ENCODE peak calls at places on chromosomes 3 and 15, in six cellular contexts. One of them, this sample, is unnamed.

GRCh38 chr15:70781236-70781635 is 17.9 kb upstream of the UACA start:
- DNase-seq in foreskin fibroblast: no peak
- DNase-seq in endodermal cell: peak; percentile 55
- DNase-seq in fibroblast of lung: no peak
- DNase-seq in transverse colon: no peak
- DNase-seq in fibroblast of the aortic adventitia: no peak
- DNase-seq in this sample: no peak

GRCh38 chr15:73633991-73634495 is 854 bp upstream of the NPTN start:
- DNase-seq in foreskin fibroblast: peak; percentile 89
- DNase-seq in endodermal cell: no peak
- DNase-seq in fibroblast of lung: peak; percentile 93
- DNase-seq in transverse colon: no peak
- DNase-seq in fibroblast of the aortic adventitia: peak; percentile 92
- DNase-seq in this sample: peak; percentile 93

GRCh38 chr3:179108091-179108490 is 36.5 kb upstream of the ZMAT3 start:
- DNase-seq in foreskin fibroblast: peak; percentile 62
- DNase-seq in endodermal cell: no peak
- DNase-seq in fibroblast of lung: peak; percentile 18
- DNase-seq in transverse colon: no peak
- DNase-seq in fibroblast of the aortic adventitia: peak; percentile 85
- DNase-seq in this sample: peak; percentile 80

GRCh38 chr3:99551520-99551919 is 86.9 kb upstream of the COL8A1 start:
- DNase-seq in foreskin fibroblast: no peak
- DNase-seq in endodermal cell: no peak
- DNase-seq in fibroblast of lung: no peak
- DNase-seq in transverse colon: no peak
- DNase-seq in fibroblast of the aortic adventitia: no peak
- DNase-seq in this sample: no peak

GRCh38 chr15:50873935-50874353 is 34.5 kb upstream of the AP4E1 start:
- DNase-seq in foreskin fibroblast: no peak
- DNase-seq in endodermal cell: no peak
- DNase-seq in fibroblast of lung: peak; percentile 10
- DNase-seq in transverse colon: no peak
- DNase-seq in fibroblast of the aortic adventitia: no peak
- DNase-seq in this sample: no peak

GRCh38 chr3:47629770-47630169 is 51.1 kb upstream of the CSPG5 start:
- DNase-seq in foreskin fibroblast: no peak
- DNase-seq in endodermal cell: no peak
- DNase-seq in fibroblast of lung: no peak
- DNase-seq in transverse colon: no peak
- DNase-seq in fibroblast of the aortic adventitia: no peak
- DNase-seq in this sample: no peak

GRCh38 chr3:43855674-43856299 is 165.0 kb downstream of the ABHD5 start:
- DNase-seq in foreskin fibroblast: peak; percentile 59
- DNase-seq in endodermal cell: peak; percentile 94
- DNase-seq in fibroblast of lung: peak; percentile 69
- DNase-seq in transverse colon: peak; percentile 70
- DNase-seq in fibroblast of the aortic adventitia: peak; percentile 52
- DNase-seq in this sample: peak; percentile 53

GRCh38 chr3:139202226-139202958 is 141.4 kb upstream of the MRPS22 start:
- DNase-seq in foreskin fibroblast: no peak
- DNase-seq in endodermal cell: peak; percentile 93
- DNase-seq in fibroblast of lung: no peak
- DNase-seq in transverse colon: peak; percentile 75
- DNase-seq in fibroblast of the aortic adventitia: no peak
- DNase-seq in this sample: no peak

GRCh38 chr3:148173836-148174235 is 523.9 kb upstream of the AGTR1 start:
- DNase-seq in foreskin fibroblast: peak; percentile 10
- DNase-seq in endodermal cell: no peak
- DNase-seq in fibroblast of lung: peak; percentile 41
- DNase-seq in transverse colon: no peak
- DNase-seq in fibroblast of the aortic adventitia: no peak
- DNase-seq in this sample: no peak

GRCh38 chr3:129078510-129078909 is 17.9 kb downstream of the GP9 start:
- DNase-seq in foreskin fibroblast: no peak
- DNase-seq in endodermal cell: no peak
- DNase-seq in fibroblast of lung: no peak
- DNase-seq in transverse colon: no peak
- DNase-seq in fibroblast of the aortic adventitia: no peak
- DNase-seq in this sample: no peak

GRCh38 chr15:77533530-77533929 is 99.2 kb downstream of the LINGO1 start:
- DNase-seq in foreskin fibroblast: no peak
- DNase-seq in endodermal cell: peak; percentile 70
- DNase-seq in fibroblast of lung: no peak
- DNase-seq in transverse colon: no peak
- DNase-seq in fibroblast of the aortic adventitia: no peak
- DNase-seq in this sample: no peak

GRCh38 chr15:71112429-71112828 is 2.8 kb upstream of the THSD4 start:
- DNase-seq in foreskin fibroblast: no peak
- DNase-seq in endodermal cell: no peak
- DNase-seq in fibroblast of lung: no peak
- DNase-seq in transverse colon: no peak
- DNase-seq in fibroblast of the aortic adventitia: no peak
- DNase-seq in this sample: no peak

GRCh38 chr15:44368367-44368766 is 59.1 kb upstream of the CTDSPL2 start:
- DNase-seq in foreskin fibroblast: no peak
- DNase-seq in endodermal cell: no peak
- DNase-seq in fibroblast of lung: no peak
- DNase-seq in transverse colon: no peak
- DNase-seq in fibroblast of the aortic adventitia: no peak
- DNase-seq in this sample: no peak

GRCh38 chr3:131036200-131036816 is 9.6 kb downstream of the NEK11 start:
- DNase-seq in foreskin fibroblast: peak; percentile 57
- DNase-seq in endodermal cell: no peak
- DNase-seq in fibroblast of lung: peak; percentile 70
- DNase-seq in transverse colon: no peak
- DNase-seq in fibroblast of the aortic adventitia: peak; percentile 94
- DNase-seq in this sample: peak; percentile 81

GRCh38 chr15:73583568-73583967 is 49.6 kb downstream of the NPTN start:
- DNase-seq in foreskin fibroblast: no peak
- DNase-seq in endodermal cell: no peak
- DNase-seq in fibroblast of lung: no peak
- DNase-seq in transverse colon: no peak
- DNase-seq in fibroblast of the aortic adventitia: no peak
- DNase-seq in this sample: no peak

GRCh38 chr15:55221090-55222011 is 24.6 kb upstream of the RSL24D1 start:
- DNase-seq in foreskin fibroblast: peak; percentile 82
- DNase-seq in endodermal cell: no peak
- DNase-seq in fibroblast of lung: peak; percentile 97
- DNase-seq in transverse colon: no peak
- DNase-seq in fibroblast of the aortic adventitia: peak; percentile 95
- DNase-seq in this sample: peak; percentile 96

GRCh38 chr15:40334941-40335795 is 5.6 kb downstream of the CCDC9B start:
- DNase-seq in foreskin fibroblast: no peak
- DNase-seq in endodermal cell: no peak
- DNase-seq in fibroblast of lung: no peak
- DNase-seq in transverse colon: peak; percentile 23
- DNase-seq in fibroblast of the aortic adventitia: no peak
- DNase-seq in this sample: no peak

GRCh38 chr3:170493712-170494182 is 75.1 kb downstream of the CLDN11 start:
- DNase-seq in foreskin fibroblast: peak; percentile 81
- DNase-seq in endodermal cell: no peak
- DNase-seq in fibroblast of lung: peak; percentile 65
- DNase-seq in transverse colon: no peak
- DNase-seq in fibroblast of the aortic adventitia: peak; percentile 75
- DNase-seq in this sample: peak; percentile 88

GRCh38 chr3:126934149-126934548 is 48.8 kb upstream of the PLXNA1 start:
- DNase-seq in foreskin fibroblast: peak; percentile 25
- DNase-seq in endodermal cell: peak; percentile 81
- DNase-seq in fibroblast of lung: no peak
- DNase-seq in transverse colon: no peak
- DNase-seq in fibroblast of the aortic adventitia: peak; percentile 51
- DNase-seq in this sample: no peak

GRCh38 chr3:139970526-139970925 is 35.5 kb downstream of the CLSTN2 start:
- DNase-seq in foreskin fibroblast: no peak
- DNase-seq in endodermal cell: peak; percentile 64
- DNase-seq in fibroblast of lung: no peak
- DNase-seq in transverse colon: no peak
- DNase-seq in fibroblast of the aortic adventitia: no peak
- DNase-seq in this sample: no peak

GRCh38 chr3:47645551-47645950 is 66.9 kb upstream of the CSPG5 start:
- DNase-seq in foreskin fibroblast: no peak
- DNase-seq in endodermal cell: no peak
- DNase-seq in fibroblast of lung: no peak
- DNase-seq in transverse colon: no peak
- DNase-seq in fibroblast of the aortic adventitia: no peak
- DNase-seq in this sample: peak; percentile 18

GRCh38 chr3:72196377-72196929 is 411.5 kb upstream of the PROK2 start:
- DNase-seq in foreskin fibroblast: no peak
- DNase-seq in endodermal cell: peak; percentile 66
- DNase-seq in fibroblast of lung: no peak
- DNase-seq in transverse colon: no peak
- DNase-seq in fibroblast of the aortic adventitia: no peak
- DNase-seq in this sample: no peak

DNA sequence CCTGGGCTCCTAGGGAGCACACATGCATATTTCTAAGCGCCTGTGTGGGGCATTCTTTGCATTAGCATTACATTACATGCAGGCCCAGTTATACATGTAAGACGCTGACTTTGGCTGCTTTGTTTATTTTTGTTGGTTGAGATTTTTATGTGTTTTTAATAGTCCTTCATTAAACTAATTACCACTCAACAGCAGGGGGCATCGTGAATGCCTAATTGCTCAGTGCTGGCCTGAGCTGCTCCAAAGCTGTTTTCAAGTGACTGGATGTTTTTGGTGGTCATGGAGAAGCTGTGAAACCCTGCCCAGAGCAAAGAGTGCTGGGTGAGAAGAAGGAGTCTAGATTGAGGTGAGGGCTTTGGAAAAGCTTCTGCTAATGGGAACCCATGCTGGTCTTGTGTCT is 41.5 kb downstream of the GPD1L start:
- DNase-seq in foreskin fibroblast: no peak
- DNase-seq in endodermal cell: peak; percentile 51
- DNase-seq in fibroblast of lung: peak; percentile 38
- DNase-seq in transverse colon: no peak
- DNase-seq in fibroblast of the aortic adventitia: no peak
- DNase-seq in this sample: no peak
- TF ChIP-seq CTCF in foreskin fibroblast: no peak
- TF ChIP-seq CTCF in endodermal cell: no peak
- TF ChIP-seq CTCF in fibroblast of lung: peak; percentile 28
- TF ChIP-seq CTCF in transverse colon: no peak
- TF ChIP-seq CTCF in fibroblast of the aortic adventitia: no peak
- TF ChIP-seq CTCF in this sample: no peak

GRCh38 chr3:71092665-71093064 is 490.9 kb downstream of the FOXP1 start:
- DNase-seq in foreskin fibroblast: no peak
- DNase-seq in endodermal cell: no peak
- DNase-seq in fibroblast of lung: no peak
- DNase-seq in transverse colon: no peak
- DNase-seq in fibroblast of the aortic adventitia: no peak
- DNase-seq in this sample: no peak
- H3K4me3 ChIP-seq in foreskin fibroblast: no peak overlapping the region
- H3K4me3 ChIP-seq in endodermal cell: no peak overlapping the region
- H3K4me3 ChIP-seq in fibroblast of lung: no peak overlapping the region
- H3K4me3 ChIP-seq in transverse colon: no peak overlapping the region
- H3K4me3 ChIP-seq in fibroblast of the aortic adventitia: no peak overlapping the region
- H3K4me3 ChIP-seq in this sample: no peak overlapping the region

GRCh38 chr3:32177702-32178198 is 60.7 kb upstream of the CMTM8 start:
- DNase-seq in foreskin fibroblast: peak; percentile 80
- DNase-seq in endodermal cell: peak; percentile 94
- DNase-seq in fibroblast of lung: peak; percentile 86
- DNase-seq in transverse colon: peak; percentile 67
- DNase-seq in fibroblast of the aortic adventitia: peak; percentile 78
- DNase-seq in this sample: peak; percentile 40
- TF ChIP-seq CTCF in foreskin fibroblast: peak; percentile 80
- TF ChIP-seq CTCF in endodermal cell: peak; percentile 88
- TF ChIP-seq CTCF in fibroblast of lung: peak; percentile 98
- TF ChIP-seq CTCF in transverse colon: peak; percentile 51
- TF ChIP-seq CTCF in fibroblast of the aortic adventitia: peak; percentile 88
- TF ChIP-seq CTCF in this sample: peak; percentile 66

GRCh38 chr3:32303977-32304376 is 65.5 kb downstream of the CMTM8 start:
- DNase-seq in foreskin fibroblast: no peak
- DNase-seq in endodermal cell: no peak
- DNase-seq in fibroblast of lung: no peak
- DNase-seq in transverse colon: no peak
- DNase-seq in fibroblast of the aortic adventitia: no peak
- DNase-seq in this sample: no peak
- H3K4me3 ChIP-seq in foreskin fibroblast: no peak overlapping the region
- H3K4me3 ChIP-seq in endodermal cell: no peak overlapping the region
- H3K4me3 ChIP-seq in fibroblast of lung: no peak overlapping the region
- H3K4me3 ChIP-seq in transverse colon: no peak overlapping the region
- H3K4me3 ChIP-seq in fibroblast of the aortic adventitia: no peak overlapping the region
- H3K4me3 ChIP-seq in this sample: no peak overlapping the region

GRCh38 chr3:164196477-164196876 is 881.8 kb downstream of the SI start:
- DNase-seq in foreskin fibroblast: no peak
- DNase-seq in endodermal cell: no peak
- DNase-seq in fibroblast of lung: no peak
- DNase-seq in transverse colon: no peak
- DNase-seq in fibroblast of the aortic adventitia: no peak
- DNase-seq in this sample: no peak
- TF ChIP-seq CTCF in foreskin fibroblast: no peak
- TF ChIP-seq CTCF in endodermal cell: no peak
- TF ChIP-seq CTCF in fibroblast of lung: no peak
- TF ChIP-seq CTCF in transverse colon: no peak
- TF ChIP-seq CTCF in fibroblast of the aortic adventitia: no peak
- TF ChIP-seq CTCF in this sample: no peak

DNA sequence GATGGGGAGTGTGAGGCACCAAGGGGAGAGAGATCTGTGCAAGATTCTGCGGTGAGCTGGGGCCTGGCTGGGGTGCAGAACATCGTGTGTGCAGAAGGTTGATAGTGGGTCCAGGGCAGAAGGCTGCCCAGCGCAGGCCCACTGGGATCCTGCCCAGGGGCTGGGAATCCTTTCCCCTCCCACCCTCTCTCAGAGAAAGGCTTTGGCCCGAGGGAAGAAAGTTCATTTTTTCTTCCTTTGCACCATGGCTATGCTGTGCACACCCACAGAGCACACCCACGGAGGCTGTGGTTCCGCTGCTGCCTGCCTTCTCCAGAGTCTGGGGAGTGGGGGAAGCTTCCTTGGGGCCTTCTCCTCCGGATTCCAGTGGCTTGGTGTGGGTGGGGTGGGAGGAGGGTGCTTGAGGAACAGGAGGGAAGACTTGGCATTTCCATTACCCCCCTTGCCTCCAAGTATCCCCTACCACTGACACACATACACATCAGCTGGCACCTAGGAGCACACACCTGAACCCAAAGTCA is 7.0 kb upstream of the PRKCD start:
- DNase-seq in foreskin fibroblast: no peak
- DNase-seq in endodermal cell: no peak
- DNase-seq in fibroblast of lung: no peak
- DNase-seq in transverse colon: no peak
- DNase-seq in fibroblast of the aortic adventitia: no peak
- DNase-seq in this sample: no peak
- H3K4me3 ChIP-seq in foreskin fibroblast: no peak overlapping the region
- H3K4me3 ChIP-seq in endodermal cell: no peak overlapping the region
- H3K4me3 ChIP-seq in fibroblast of lung: no peak overlapping the region
- H3K4me3 ChIP-seq in transverse colon: no peak overlapping the region
- H3K4me3 ChIP-seq in fibroblast of the aortic adventitia: no peak overlapping the region
- H3K4me3 ChIP-seq in this sample: no peak overlapping the region

DNA sequence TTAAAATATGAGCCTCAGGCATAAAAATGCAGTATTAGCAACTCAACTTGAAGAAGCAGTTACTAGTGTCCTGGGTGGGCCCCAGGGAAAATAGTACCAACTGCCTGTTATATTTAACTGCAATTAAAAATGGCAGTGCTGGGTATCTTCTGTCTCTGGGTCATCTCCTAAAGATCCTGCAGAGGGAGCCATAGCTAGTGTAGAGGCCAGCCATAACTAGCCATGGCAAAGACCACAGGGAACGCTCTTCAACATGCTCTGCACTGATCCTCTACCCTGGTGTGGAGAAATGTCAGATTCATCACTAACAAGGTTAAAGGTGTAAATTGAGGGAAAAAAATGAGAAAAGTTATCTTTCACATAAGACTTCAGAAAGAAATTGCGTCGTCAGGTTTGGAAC is 181.3 kb downstream of the SNRPN start:
- DNase-seq in foreskin fibroblast: no peak
- DNase-seq in endodermal cell: peak; percentile 61
- DNase-seq in fibroblast of lung: peak; percentile 28
- DNase-seq in transverse colon: no peak
- DNase-seq in fibroblast of the aortic adventitia: peak; percentile 9
- DNase-seq in this sample: peak; percentile 6
- TF ChIP-seq CTCF in foreskin fibroblast: no peak
- TF ChIP-seq CTCF in endodermal cell: peak; percentile 72
- TF ChIP-seq CTCF in fibroblast of lung: peak; percentile 40
- TF ChIP-seq CTCF in transverse colon: no peak
- TF ChIP-seq CTCF in fibroblast of the aortic adventitia: peak; percentile 14
- TF ChIP-seq CTCF in this sample: peak; percentile 30